ENCODE peak calls at places on chromosome 14, in ten cellular contexts. One of them, this sample, is unnamed.
A peak's percentile ranks its signal among the peaks of the same experiment; 100 is the strongest.

GRCh38 chr14:93051600-93052546 is 63.9 kb downstream of the ITPK1 start:
- DNase-seq in CD4-positive, CD25-positive, alpha-beta regulatory T cell: no peak
- DNase-seq in PC-3: no peak
- DNase-seq in neuronal stem cell: no peak
- DNase-seq in H9: peak; percentile 78
- DNase-seq in RWPE2: no peak
- DNase-seq in naive thymus-derived CD4-positive, alpha-beta T cell: no peak
- DNase-seq in lung: no peak
- DNase-seq in transverse colon: no peak
- DNase-seq in stomach: no peak
- DNase-seq in this sample: no peak

GRCh38 chr14:87155850-87156491 is 837.0 kb downstream of the GALC start:
- DNase-seq in CD4-positive, CD25-positive, alpha-beta regulatory T cell: no peak
- DNase-seq in PC-3: no peak
- DNase-seq in neuronal stem cell: no peak
- DNase-seq in H9: no peak
- DNase-seq in RWPE2: no peak
- DNase-seq in naive thymus-derived CD4-positive, alpha-beta T cell: no peak
- DNase-seq in lung: no peak
- DNase-seq in transverse colon: no peak
- DNase-seq in stomach: no peak
- DNase-seq in this sample: no peak

GRCh38 chr14:98578204-98578603 is 693.8 kb downstream of the BCL11B start:
- DNase-seq in CD4-positive, CD25-positive, alpha-beta regulatory T cell: no peak
- DNase-seq in PC-3: peak; percentile 32
- DNase-seq in neuronal stem cell: no peak
- DNase-seq in H9: no peak
- DNase-seq in RWPE2: no peak
- DNase-seq in naive thymus-derived CD4-positive, alpha-beta T cell: no peak
- DNase-seq in lung: no peak
- DNase-seq in transverse colon: no peak
- DNase-seq in stomach: no peak
- DNase-seq in this sample: no peak

GRCh38 chr14:105885561-105886320 is 359.4 kb downstream of the TMEM121 start:
- DNase-seq in CD4-positive, CD25-positive, alpha-beta regulatory T cell: no peak
- DNase-seq in PC-3: no peak
- DNase-seq in neuronal stem cell: no peak
- DNase-seq in H9: no peak
- DNase-seq in RWPE2: peak; percentile 49
- DNase-seq in naive thymus-derived CD4-positive, alpha-beta T cell: no peak
- DNase-seq in lung: no peak
- DNase-seq in transverse colon: peak; percentile 4
- DNase-seq in stomach: peak; percentile 16
- DNase-seq in this sample: no peak

GRCh38 chr14:104210548-104211195 is 72.3 kb downstream of the KIF26A start:
- DNase-seq in CD4-positive, CD25-positive, alpha-beta regulatory T cell: no peak
- DNase-seq in PC-3: no peak
- DNase-seq in neuronal stem cell: no peak
- DNase-seq in H9: no peak
- DNase-seq in RWPE2: no peak
- DNase-seq in naive thymus-derived CD4-positive, alpha-beta T cell: no peak
- DNase-seq in lung: no peak
- DNase-seq in transverse colon: no peak
- DNase-seq in stomach: no peak
- DNase-seq in this sample: no peak

GRCh38 chr14:94020267-94020666 is 5.9 kb upstream of the OTUB2 start:
- DNase-seq in CD4-positive, CD25-positive, alpha-beta regulatory T cell: no peak
- DNase-seq in PC-3: no peak
- DNase-seq in neuronal stem cell: no peak
- DNase-seq in H9: no peak
- DNase-seq in RWPE2: no peak
- DNase-seq in naive thymus-derived CD4-positive, alpha-beta T cell: no peak
- DNase-seq in lung: no peak
- DNase-seq in transverse colon: no peak
- DNase-seq in stomach: no peak
- DNase-seq in this sample: no peak

GRCh38 chr14:103749452-103749851 is 33.8 kb downstream of the ZFYVE21 start:
- DNase-seq in CD4-positive, CD25-positive, alpha-beta regulatory T cell: no peak
- DNase-seq in PC-3: no peak
- DNase-seq in neuronal stem cell: no peak
- DNase-seq in H9: no peak
- DNase-seq in RWPE2: no peak
- DNase-seq in naive thymus-derived CD4-positive, alpha-beta T cell: no peak
- DNase-seq in lung: no peak
- DNase-seq in transverse colon: no peak
- DNase-seq in stomach: peak; percentile 8
- DNase-seq in this sample: no peak

GRCh38 chr14:32567543-32568384 is 238.7 kb downstream of the AKAP6 start:
- DNase-seq in CD4-positive, CD25-positive, alpha-beta regulatory T cell: no peak
- DNase-seq in PC-3: peak; percentile 59
- DNase-seq in neuronal stem cell: no peak
- DNase-seq in H9: no peak
- DNase-seq in RWPE2: no peak
- DNase-seq in naive thymus-derived CD4-positive, alpha-beta T cell: no peak
- DNase-seq in lung: no peak
- DNase-seq in transverse colon: no peak
- DNase-seq in stomach: no peak
- DNase-seq in this sample: no peak

GRCh38 chr14:68987653-68988036 is 8.5 kb upstream of the ACTN1 start:
- DNase-seq in CD4-positive, CD25-positive, alpha-beta regulatory T cell: no peak
- DNase-seq in PC-3: no peak
- DNase-seq in neuronal stem cell: peak; percentile 20
- DNase-seq in H9: peak; percentile 79
- DNase-seq in RWPE2: no peak
- DNase-seq in naive thymus-derived CD4-positive, alpha-beta T cell: no peak
- DNase-seq in lung: no peak
- DNase-seq in transverse colon: no peak
- DNase-seq in stomach: no peak
- DNase-seq in this sample: no peak

GRCh38 chr14:63956326-63956725 is 103.5 kb downstream of the SYNE2 start:
- DNase-seq in CD4-positive, CD25-positive, alpha-beta regulatory T cell: no peak
- DNase-seq in PC-3: peak; percentile 19
- DNase-seq in neuronal stem cell: no peak
- DNase-seq in H9: no peak
- DNase-seq in RWPE2: no peak
- DNase-seq in naive thymus-derived CD4-positive, alpha-beta T cell: no peak
- DNase-seq in lung: no peak
- DNase-seq in transverse colon: no peak
- DNase-seq in stomach: no peak
- DNase-seq in this sample: no peak

DNA sequence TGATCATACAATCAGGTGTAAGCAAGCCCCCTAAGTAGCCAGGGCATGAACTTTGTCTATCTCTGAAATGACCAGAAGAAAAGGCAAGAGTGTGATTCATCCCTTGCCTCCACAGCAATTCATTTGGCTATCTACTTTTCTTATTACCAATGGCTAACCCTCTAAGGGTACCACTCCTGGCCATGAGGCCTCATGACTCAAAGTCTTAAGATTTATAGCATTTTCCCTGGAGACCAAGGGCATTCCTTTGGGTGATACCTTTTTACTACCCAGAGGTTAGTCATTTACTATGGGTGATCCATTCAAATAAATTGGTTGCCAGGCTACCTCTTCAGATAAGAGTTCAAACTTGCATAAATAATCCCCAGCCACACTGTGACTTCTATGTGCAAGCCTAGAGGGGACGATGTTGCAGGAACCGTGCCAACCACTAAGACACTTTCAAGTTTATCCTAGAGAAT is 1.5 kb upstream of the LGALS3 start:
- DNase-seq in CD4-positive, CD25-positive, alpha-beta regulatory T cell: no peak
- DNase-seq in PC-3: peak; percentile 99
- DNase-seq in neuronal stem cell: no peak
- DNase-seq in H9: no peak
- DNase-seq in RWPE2: no peak
- DNase-seq in naive thymus-derived CD4-positive, alpha-beta T cell: no peak
- DNase-seq in lung: no peak
- DNase-seq in transverse colon: peak; percentile 63
- DNase-seq in stomach: no peak
- DNase-seq in this sample: no peak
- H3K27ac ChIP-seq in CD4-positive, CD25-positive, alpha-beta regulatory T cell: no peak overlapping the region
- H3K27ac ChIP-seq in PC-3: peak overlapping the region; percentile 82
- H3K27ac ChIP-seq in neuronal stem cell: no peak overlapping the region
- H3K27ac ChIP-seq in H9: no peak overlapping the region
- H3K27ac ChIP-seq in RWPE2: peak overlapping the region; percentile 66
- H3K27ac ChIP-seq in naive thymus-derived CD4-positive, alpha-beta T cell: no peak overlapping the region
- H3K27ac ChIP-seq in lung: no peak overlapping the region
- H3K27ac ChIP-seq in transverse colon: peak overlapping the region; percentile 99
- H3K27ac ChIP-seq in stomach: no peak overlapping the region
- H3K27ac ChIP-seq in this sample: peak overlapping the region; percentile 61

GRCh38 chr14:75049731-75050201 is 1.5 kb downstream of the MLH3 start:
- DNase-seq in CD4-positive, CD25-positive, alpha-beta regulatory T cell: no peak
- DNase-seq in PC-3: no peak
- DNase-seq in neuronal stem cell: no peak
- DNase-seq in H9: no peak
- DNase-seq in RWPE2: no peak
- DNase-seq in naive thymus-derived CD4-positive, alpha-beta T cell: no peak
- DNase-seq in lung: no peak
- DNase-seq in transverse colon: no peak
- DNase-seq in stomach: no peak
- DNase-seq in this sample: no peak

GRCh38 chr14:75049136-75049535 is 2.1 kb downstream of the MLH3 start:
- DNase-seq in CD4-positive, CD25-positive, alpha-beta regulatory T cell: no peak
- DNase-seq in PC-3: no peak
- DNase-seq in neuronal stem cell: no peak
- DNase-seq in H9: no peak
- DNase-seq in RWPE2: no peak
- DNase-seq in naive thymus-derived CD4-positive, alpha-beta T cell: no peak
- DNase-seq in lung: no peak
- DNase-seq in transverse colon: no peak
- DNase-seq in stomach: no peak
- DNase-seq in this sample: no peak

GRCh38 chr14:75053396-75054289 is 2.4 kb upstream of the MLH3 start:
- DNase-seq in CD4-positive, CD25-positive, alpha-beta regulatory T cell: no peak
- DNase-seq in PC-3: no peak
- DNase-seq in neuronal stem cell: no peak
- DNase-seq in H9: no peak
- DNase-seq in RWPE2: no peak
- DNase-seq in naive thymus-derived CD4-positive, alpha-beta T cell: no peak
- DNase-seq in lung: no peak
- DNase-seq in transverse colon: no peak
- DNase-seq in stomach: no peak
- DNase-seq in this sample: no peak

GRCh38 chr14:75051556-75051899 is 261 bp upstream of the MLH3 start:
- DNase-seq in CD4-positive, CD25-positive, alpha-beta regulatory T cell: no peak
- DNase-seq in PC-3: no peak
- DNase-seq in neuronal stem cell: no peak
- DNase-seq in H9: no peak
- DNase-seq in RWPE2: no peak
- DNase-seq in naive thymus-derived CD4-positive, alpha-beta T cell: no peak
- DNase-seq in lung: no peak
- DNase-seq in transverse colon: no peak
- DNase-seq in stomach: no peak
- DNase-seq in this sample: no peak

DNA sequence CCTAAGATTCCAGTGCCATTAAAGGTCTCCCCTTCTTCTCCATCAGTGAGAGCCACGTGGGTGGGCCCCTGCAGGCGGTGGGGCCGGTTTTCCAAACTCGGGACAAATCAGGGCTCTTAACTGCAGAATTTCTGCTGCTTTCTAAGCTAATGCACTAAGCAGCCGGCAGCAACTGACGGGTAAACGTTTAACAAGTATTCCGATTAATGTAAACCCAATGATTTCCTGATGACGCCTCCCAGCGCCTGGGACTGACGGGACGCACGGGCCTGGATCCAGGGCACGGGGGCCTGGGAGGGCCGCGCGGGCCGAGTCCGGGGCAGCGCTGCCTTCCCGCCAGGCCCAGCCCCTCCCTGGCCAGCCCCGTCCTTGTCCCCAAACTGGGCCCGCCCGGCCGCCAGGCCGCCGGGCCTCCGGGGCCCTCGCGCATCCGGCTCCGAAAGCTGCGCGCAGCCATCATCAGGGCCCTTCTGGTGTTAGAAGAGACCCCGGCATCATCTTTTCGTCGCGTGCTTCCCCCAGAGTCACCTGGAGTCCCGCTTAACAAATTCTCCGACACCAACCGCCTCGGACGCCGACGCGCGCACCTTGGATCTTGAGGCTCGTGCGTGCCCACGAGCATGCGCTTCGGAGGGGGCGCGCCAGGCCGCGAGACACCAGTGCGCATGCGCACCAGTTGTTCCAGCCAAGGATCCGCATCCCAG is at the start of gene MLH3:
- DNase-seq in CD4-positive, CD25-positive, alpha-beta regulatory T cell: peak; percentile 84
- DNase-seq in PC-3: peak; percentile 90
- DNase-seq in neuronal stem cell: peak; percentile 84
- DNase-seq in H9: peak; percentile 90
- DNase-seq in RWPE2: peak; percentile 77
- DNase-seq in naive thymus-derived CD4-positive, alpha-beta T cell: peak; percentile 82
- DNase-seq in lung: peak; percentile 83
- DNase-seq in transverse colon: peak; percentile 89
- DNase-seq in stomach: peak; percentile 81
- DNase-seq in this sample: no peak
- H3K27ac ChIP-seq in CD4-positive, CD25-positive, alpha-beta regulatory T cell: peak within 1 kb of the TSS; percentile 76
- H3K27ac ChIP-seq in PC-3: peak within 1 kb of the TSS; percentile 53
- H3K27ac ChIP-seq in neuronal stem cell: peak within 1 kb of the TSS; percentile 75
- H3K27ac ChIP-seq in H9: peak within 1 kb of the TSS; percentile 0
- H3K27ac ChIP-seq in RWPE2: peak within 1 kb of the TSS; percentile 18
- H3K27ac ChIP-seq in naive thymus-derived CD4-positive, alpha-beta T cell: peak within 1 kb of the TSS; percentile 86
- H3K27ac ChIP-seq in lung: peak within 1 kb of the TSS; percentile 94
- H3K27ac ChIP-seq in transverse colon: peak within 1 kb of the TSS; percentile 90
- H3K27ac ChIP-seq in stomach: peak within 1 kb of the TSS; percentile 74
- H3K27ac ChIP-seq in this sample: peak within 1 kb of the TSS; percentile 85

DNA sequence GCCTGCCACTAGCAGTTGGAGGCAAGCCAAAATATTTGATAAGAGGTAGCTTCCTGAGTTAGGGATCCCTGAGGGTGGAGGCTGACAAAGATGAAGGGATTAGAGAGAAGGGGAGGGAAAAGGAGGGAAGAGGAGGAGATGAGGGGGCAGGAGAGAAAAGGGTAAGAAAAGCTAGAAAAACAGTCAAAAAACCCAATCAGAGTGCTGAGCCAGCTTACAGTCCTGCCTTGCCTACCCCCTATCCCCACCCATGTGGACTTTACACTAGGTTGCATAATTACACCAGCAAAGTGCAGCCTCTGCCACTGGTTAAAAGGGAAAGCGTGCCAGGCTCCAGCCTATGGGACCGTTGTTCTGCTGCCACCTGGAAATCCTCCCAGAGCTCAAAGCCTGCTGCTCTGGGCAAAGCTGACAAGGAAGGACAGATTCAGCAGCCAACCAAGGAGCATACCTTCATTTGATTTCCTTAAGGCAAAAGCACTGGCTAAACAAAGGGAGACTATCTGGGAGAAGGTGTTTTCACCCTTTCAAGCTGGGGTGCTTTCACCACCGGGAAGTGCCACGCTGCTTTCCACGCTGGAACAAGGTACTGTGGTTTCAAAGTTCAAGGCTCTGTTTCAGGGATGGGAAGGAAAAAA is 3.9 kb upstream of the NUMB start:
- DNase-seq in CD4-positive, CD25-positive, alpha-beta regulatory T cell: no peak
- DNase-seq in PC-3: no peak
- DNase-seq in neuronal stem cell: no peak
- DNase-seq in H9: no peak
- DNase-seq in RWPE2: no peak
- DNase-seq in naive thymus-derived CD4-positive, alpha-beta T cell: no peak
- DNase-seq in lung: peak; percentile 74
- DNase-seq in transverse colon: peak; percentile 88
- DNase-seq in stomach: peak; percentile 92
- DNase-seq in this sample: no peak
- H3K27ac ChIP-seq in CD4-positive, CD25-positive, alpha-beta regulatory T cell: no peak overlapping the region
- H3K27ac ChIP-seq in PC-3: no peak overlapping the region
- H3K27ac ChIP-seq in neuronal stem cell: no peak overlapping the region
- H3K27ac ChIP-seq in H9: no peak overlapping the region
- H3K27ac ChIP-seq in RWPE2: no peak overlapping the region
- H3K27ac ChIP-seq in naive thymus-derived CD4-positive, alpha-beta T cell: no peak overlapping the region
- H3K27ac ChIP-seq in lung: peak overlapping the region; percentile 22
- H3K27ac ChIP-seq in transverse colon: peak overlapping the region; percentile 87
- H3K27ac ChIP-seq in stomach: peak overlapping the region; percentile 68
- H3K27ac ChIP-seq in this sample: peak overlapping the region; percentile 48

GRCh38 chr14:99779751-99780150 is 13.5 kb upstream of the EML1 start:
- DNase-seq in CD4-positive, CD25-positive, alpha-beta regulatory T cell: no peak
- DNase-seq in PC-3: peak; percentile 90
- DNase-seq in neuronal stem cell: no peak
- DNase-seq in H9: no peak
- DNase-seq in RWPE2: no peak
- DNase-seq in naive thymus-derived CD4-positive, alpha-beta T cell: no peak
- DNase-seq in lung: no peak
- DNase-seq in transverse colon: no peak
- DNase-seq in stomach: no peak
- DNase-seq in this sample: no peak
- H3K27ac ChIP-seq in CD4-positive, CD25-positive, alpha-beta regulatory T cell: no peak overlapping the region
- H3K27ac ChIP-seq in PC-3: peak overlapping the region; percentile 62
- H3K27ac ChIP-seq in neuronal stem cell: no peak overlapping the region
- H3K27ac ChIP-seq in H9: no peak overlapping the region
- H3K27ac ChIP-seq in RWPE2: no peak overlapping the region
- H3K27ac ChIP-seq in naive thymus-derived CD4-positive, alpha-beta T cell: no peak overlapping the region
- H3K27ac ChIP-seq in lung: no peak overlapping the region
- H3K27ac ChIP-seq in transverse colon: no peak overlapping the region
- H3K27ac ChIP-seq in stomach: no peak overlapping the region
- H3K27ac ChIP-seq in this sample: no peak overlapping the region